ENCODE peak calls at places on chromosomes 1 and 21, in six cellular contexts. C is HCT116; W is AG04450; O is CD4-positive, CD25-positive, alpha-beta regulatory T cell; Z is heart left ventricle; T is choroid plexus epithelial cell. X is an unnamed sample.

GRCh38 chr21:33256019-33256418 is 10.1 kb upstream of the IL10RB start:
- DNase-seq in C (no peak), W (no peak), O (no peak), Z (no peak), T (no peak), X (no peak)

GRCh38 chr1:10286244-10286643 is 75.9 kb downstream of the KIF1B start:
- DNase-seq in C (no peak), W (no peak), O (no peak), Z (no peak), T (no peak), X (no peak)

GRCh38 chr1:19622204-19622603 is 21.9 kb upstream of the NBL1 start:
- DNase-seq in C (no peak), W (no peak), O (no peak), Z (no peak), T (peak; percentile 54), X (no peak)

GRCh38 chr1:975896-976683 is 5.8 kb downstream of the PERM1 start:
- DNase-seq in C (peak; percentile 41), W (no peak), O (peak; percentile 69), Z (peak; percentile 79), T (peak; percentile 42), X (peak; percentile 71)

GRCh38 chr1:54643736-54644135 is 2.1 kb downstream of the MROH7 start:
- DNase-seq in C (no peak), W (no peak), O (no peak), Z (no peak), T (no peak), X (no peak)

GRCh38 chr1:30506785-30507312 is 216.5 kb downstream of the MATN1 start:
- DNase-seq in C (no peak), W (no peak), O (no peak), Z (no peak), T (no peak), X (no peak)

GRCh38 chr1:208461680-208462079 is 217.5 kb upstream of the PLXNA2 start:
- DNase-seq in C (no peak), W (no peak), O (no peak), Z (no peak), T (peak; percentile 2), X (no peak)

GRCh38 chr1:53602376-53602775 is 136.6 kb downstream of the GLIS1 start:
- DNase-seq in C (no peak), W (no peak), O (no peak), Z (peak; percentile 14), T (no peak), X (no peak)

GRCh38 chr1:31412732-31413404 is at the start of gene SERINC2:
- DNase-seq in C (no peak), W (no peak), O (peak; percentile 11), Z (no peak), T (no peak), X (peak; percentile 59)

GRCh38 chr1:112172294-112172882 is 182.9 kb upstream of the KCND3 start:
- DNase-seq in C (no peak), W (peak; percentile 1), O (no peak), Z (no peak), T (peak; percentile 50), X (peak; percentile 62)

GRCh38 chr1:14115976-14116375 is 416.0 kb downstream of the PRDM2 start:
- DNase-seq in C (no peak), W (no peak), O (no peak), Z (no peak), T (no peak), X (no peak)

GRCh38 chr1:9238550-9238949 is 4.0 kb downstream of the H6PD start:
- DNase-seq in C (no peak), W (no peak), O (no peak), Z (no peak), T (peak; percentile 75), X (no peak)

GRCh38 chr1:204419064-204419403 is 7.4 kb upstream of the PPP1R15B start:
- DNase-seq in C (no peak), W (no peak), O (no peak), Z (no peak), T (no peak), X (peak; percentile 34)

GRCh38 chr1:84122780-84123382 is 21.2 kb upstream of the PRKACB start:
- DNase-seq in C (no peak), W (no peak), O (peak; percentile 44), Z (no peak), T (peak; percentile 81), X (peak; percentile 44)

GRCh38 chr1:102970496-102971078 is 137.7 kb downstream of the COL11A1 start:
- DNase-seq in C (peak; percentile 51), W (peak; percentile 39), O (no peak), Z (no peak), T (peak; percentile 78), X (no peak)

GRCh38 chr1:115654663-115655306 is 13.0 kb downstream of the VANGL1 start:
- DNase-seq in C (no peak), W (no peak), O (no peak), Z (no peak), T (no peak), X (peak; percentile 36)

DNA sequence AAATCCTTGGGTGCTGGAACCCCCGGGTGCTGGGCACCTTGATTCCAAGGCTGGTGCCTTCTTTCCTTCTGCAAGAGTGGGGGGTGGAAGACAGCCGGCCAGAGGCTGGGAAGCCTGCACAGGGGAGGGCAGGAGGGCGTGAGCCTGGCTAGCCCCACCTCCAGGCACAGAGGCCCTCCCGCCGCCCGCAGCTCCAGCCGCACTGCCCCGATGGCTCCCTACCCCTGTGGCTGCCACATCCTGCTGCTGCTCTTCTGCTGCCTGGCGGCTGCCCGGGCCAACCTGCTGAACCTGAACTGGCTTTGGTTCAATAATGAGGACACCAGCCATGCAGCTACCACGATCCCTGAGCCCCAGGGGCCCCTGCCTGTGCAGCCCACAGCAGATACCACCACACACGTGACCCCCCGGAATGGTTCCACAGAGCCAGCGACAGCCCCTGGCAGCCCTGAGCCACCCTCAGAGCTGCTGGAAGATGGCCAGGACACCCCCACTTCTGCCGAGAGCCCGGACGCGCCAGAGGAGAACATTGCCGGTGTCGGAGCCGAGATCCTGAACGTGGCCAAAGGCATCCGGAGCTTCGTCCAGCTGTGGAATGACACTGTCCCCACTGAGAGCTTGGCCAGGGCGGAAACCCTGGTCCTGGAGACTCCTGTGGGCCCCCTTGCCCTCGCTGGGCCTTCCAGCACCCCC is 50.5 kb downstream of the COL18A1 start:
- DNase-seq in C (no peak), W (no peak), O (no peak), Z (peak; percentile 74), T (no peak), X (no peak)
- H3K4me3 ChIP-seq in C (no peak overlapping the region), W (peak overlapping the region; percentile 35), O (no peak overlapping the region), Z (peak overlapping the region; percentile 33), T (peak overlapping the region; percentile 14), X (no peak overlapping the region)

GRCh38 chr1:44503625-44504024 is 98.6 kb downstream of the RNF220 start:
- DNase-seq in C (no peak), W (no peak), O (no peak), Z (no peak), T (no peak), X (no peak)

GRCh38 chr1:44501022-44501910 is 96.2 kb downstream of the RNF220 start:
- DNase-seq in C (no peak), W (no peak), O (no peak), Z (peak; percentile 69), T (no peak), X (no peak)

GRCh38 chr1:44507490-44508396 is 102.7 kb downstream of the RNF220 start:
- DNase-seq in C (no peak), W (no peak), O (no peak), Z (no peak), T (no peak), X (no peak)

GRCh38 chr1:44508397-44508745 is 103.3 kb downstream of the RNF220 start:
- DNase-seq in C (no peak), W (no peak), O (no peak), Z (no peak), T (no peak), X (no peak)

DNA sequence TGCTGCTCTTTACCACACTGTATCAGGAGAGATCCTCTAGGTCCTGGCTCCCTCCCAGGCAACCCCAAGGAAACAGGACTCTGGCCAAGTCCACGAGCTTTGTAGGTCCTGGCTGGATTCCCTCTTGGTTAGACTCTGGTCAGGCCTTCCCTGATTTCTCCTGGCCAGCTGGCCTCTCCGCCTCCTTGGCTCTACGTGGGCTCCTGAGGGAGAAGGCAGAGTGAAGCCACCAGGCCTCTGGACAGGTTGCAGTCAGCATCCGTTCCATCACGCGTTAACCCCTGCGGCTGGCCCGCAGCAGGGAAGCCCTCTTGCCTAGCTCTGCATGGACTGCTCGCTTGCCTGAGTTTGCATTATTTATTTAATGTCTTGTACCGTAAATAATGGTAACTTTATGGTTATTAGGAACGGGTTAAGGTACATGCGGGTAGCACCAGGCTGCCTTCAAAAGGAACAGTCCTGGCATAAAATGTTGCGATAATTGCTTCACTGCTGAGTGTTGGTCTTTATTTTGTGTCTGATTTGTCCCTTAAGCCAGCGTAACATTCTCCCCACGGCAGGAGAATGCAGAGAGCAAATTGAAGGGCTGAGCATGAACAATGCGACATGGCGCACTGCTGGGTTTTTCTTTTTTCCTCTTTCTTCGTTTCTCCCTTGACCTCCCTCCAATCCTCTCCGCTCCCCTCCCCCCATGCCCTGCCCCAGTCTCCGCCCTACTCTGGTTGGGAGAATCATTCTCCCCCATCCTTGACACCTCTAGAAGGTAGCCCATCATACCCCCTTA is 100.3 kb downstream of the RNF220 start:
- DNase-seq in C (no peak), W (no peak), O (no peak), Z (peak; percentile 64), T (peak; percentile 46), X (no peak)
- H3K4me3 ChIP-seq in C (no peak overlapping the region), W (no peak overlapping the region), O (no peak overlapping the region), Z (no peak overlapping the region), T (no peak overlapping the region), X (no peak overlapping the region)

GRCh38 chr1:116833655-116834054 is 76.1 kb upstream of the PTGFRN start:
- DNase-seq in C (no peak), W (no peak), O (no peak), Z (no peak), T (no peak), X (no peak)

GRCh38 chr1:116834605-116835004 is 75.1 kb upstream of the PTGFRN start:
- DNase-seq in C (no peak), W (no peak), O (no peak), Z (no peak), T (no peak), X (no peak)

GRCh38 chr1:116832268-116832931 is 77.3 kb upstream of the PTGFRN start:
- DNase-seq in C (no peak), W (no peak), O (no peak), Z (no peak), T (no peak), X (no peak)

GRCh38 chr1:116835161-116835560 is 74.6 kb upstream of the PTGFRN start:
- DNase-seq in C (no peak), W (no peak), O (no peak), Z (no peak), T (no peak), X (no peak)

GRCh38 chr1:116832932-116833578 is 76.7 kb upstream of the PTGFRN start:
- DNase-seq in C (no peak), W (no peak), O (no peak), Z (no peak), T (no peak), X (no peak)
- H3K4me3 ChIP-seq in C (no peak overlapping the region), W (no peak overlapping the region), O (no peak overlapping the region), Z (no peak overlapping the region), T (no peak overlapping the region), X (no peak overlapping the region)

DNA sequence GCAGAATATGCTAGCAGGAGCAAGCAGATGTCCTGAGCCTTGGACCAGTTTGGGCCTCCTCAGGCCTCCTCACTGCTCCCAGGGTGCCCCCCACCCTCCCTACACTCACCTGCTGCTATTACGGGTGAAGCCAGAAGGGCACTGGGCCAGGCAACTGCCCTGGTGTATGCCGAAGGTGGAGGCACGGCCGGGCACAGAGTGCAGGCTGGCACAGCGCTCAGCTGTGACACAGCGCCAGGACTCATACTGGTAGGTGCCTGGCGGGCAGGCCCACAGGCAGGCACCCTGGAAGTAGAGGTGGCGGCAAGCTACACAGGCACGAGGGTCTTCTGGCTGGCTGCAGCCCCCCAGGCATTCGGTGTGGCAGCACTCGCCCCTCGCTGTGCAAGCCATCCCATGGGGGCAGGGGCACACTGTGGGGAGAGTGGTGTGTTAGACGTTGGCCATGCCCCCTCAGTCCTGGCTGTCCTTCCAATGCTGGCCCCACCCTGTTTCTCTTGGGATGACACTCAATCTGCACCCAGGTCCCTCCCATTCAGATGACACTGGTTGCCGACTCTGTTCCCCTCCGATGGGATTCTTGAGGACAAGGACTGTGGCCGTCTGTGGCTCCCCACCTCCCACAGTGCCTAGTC is 7.0 kb downstream of the INSRR start:
- DNase-seq in C (no peak), W (no peak), O (no peak), Z (peak; percentile 80), T (no peak), X (peak; percentile 97)
- H3K4me3 ChIP-seq in C (no peak overlapping the region), W (no peak overlapping the region), O (no peak overlapping the region), Z (no peak overlapping the region), T (no peak overlapping the region), X (no peak overlapping the region)